ENCODE peak calls at places on chromosomes 4 and X, in five cellular contexts. C is CD8-positive, alpha-beta memory T cell; Z is IMR-90; O is breast epithelium; N is stomach. Y is an unnamed sample.
A peak's percentile ranks its signal among the peaks of the same experiment; 100 is the strongest.

GRCh38 chrX:70481871-70482270 is 37.2 kb downstream of the DLG3 start:
- DNase-seq in C (no peak), Z (no peak), O (no peak), N (no peak), Y (no peak)

GRCh38 chr4:139978692-139979091 is 175.3 kb downstream of the MAML3 start:
- DNase-seq in C (no peak), Z (no peak), O (no peak), N (no peak), Y (no peak)

GRCh38 chrX:38755319-38755718 is 45.9 kb upstream of the MID1IP1 start:
- DNase-seq in C (no peak), Z (no peak), O (no peak), N (no peak), Y (no peak)

GRCh38 chr4:176902710-176903323 is 110.1 kb upstream of the VEGFC start:
- DNase-seq in C (no peak), Z (peak; percentile 95), O (no peak), N (no peak), Y (no peak)

GRCh38 chrX:51281758-51282318 is 50.8 kb upstream of the NUDT10 start:
- DNase-seq in C (no peak), Z (no peak), O (no peak), N (no peak), Y (no peak)

GRCh38 chrX:14591976-14592375 is 62.6 kb downstream of the GLRA2 start:
- DNase-seq in C (no peak), Z (no peak), O (no peak), N (no peak), Y (no peak)

GRCh38 chr4:182823576-182823975 is 93.6 kb downstream of the DCTD start:
- DNase-seq in C (no peak), Z (no peak), O (no peak), N (no peak), Y (no peak)

GRCh38 chrX:103376118-103376978 is at the start of gene BEX3:
- DNase-seq in C (peak; percentile 15), Z (peak; percentile 59), O (peak; percentile 53), N (peak; percentile 66), Y (peak; percentile 29)

GRCh38 chrX:123732679-123733363 is at the start of gene THOC2:
- DNase-seq in C (peak; percentile 71), Z (peak; percentile 82), O (peak; percentile 77), N (peak; percentile 83), Y (no peak)

GRCh38 chr4:123621072-123621705 is 224.6 kb downstream of the SPRY1 start:
- DNase-seq in C (no peak), Z (no peak), O (no peak), N (no peak), Y (no peak)

GRCh38 chr4:77564231-77564630 is 41.4 kb upstream of the CXCL13 start:
- DNase-seq in C (no peak), Z (no peak), O (no peak), N (peak; percentile 80), Y (no peak)

GRCh38 chr4:184798504-184798903 is 27.3 kb downstream of the ACSL1 start:
- DNase-seq in C (no peak), Z (no peak), O (no peak), N (no peak), Y (no peak)

GRCh38 chr4:148300877-148301276 is 141.3 kb downstream of the NR3C2 start:
- DNase-seq in C (no peak), Z (no peak), O (no peak), N (no peak), Y (no peak)

GRCh38 chr4:48629458-48629857 is 139.4 kb downstream of the ZAR1 start:
- DNase-seq in C (no peak), Z (no peak), O (no peak), N (no peak), Y (no peak)

GRCh38 chr4:10112658-10113284 is 3.8 kb downstream of the WDR1 start:
- DNase-seq in C (no peak), Z (no peak), O (no peak), N (no peak), Y (no peak)

GRCh38 chrX:131895002-131895401 is 128.1 kb upstream of the STK26 start:
- DNase-seq in C (no peak), Z (peak; percentile 6), O (no peak), N (no peak), Y (no peak)

GRCh38 chr4:40626183-40626990 is 3.3 kb downstream of the RBM47 start:
- DNase-seq in C (no peak), Z (peak; percentile 29), O (no peak), N (no peak), Y (no peak)

GRCh38 chr4:25884040-25884788 is 21.4 kb upstream of the SEL1L3 start:
- DNase-seq in C (no peak), Z (peak; percentile 92), O (no peak), N (no peak), Y (no peak)

GRCh38 chrX:129115104-129115503 is 408.2 kb downstream of the SMARCA1 start:
- DNase-seq in C (no peak), Z (peak; percentile 8), O (no peak), N (no peak), Y (peak; percentile 31)

GRCh38 chr4:15754323-15754722 is 23.8 kb upstream of the CD38 start:
- DNase-seq in C (peak; percentile 44), Z (peak; percentile 77), O (no peak), N (no peak), Y (no peak)

GRCh38 chr4:165537028-165537648 is 158.3 kb downstream of the CPE start:
- DNase-seq in C (peak; percentile 5), Z (peak; percentile 39), O (no peak), N (no peak), Y (peak; percentile 22)

GRCh38 chr4:54316139-54316538 is 87.0 kb downstream of the PDGFRA start:
- DNase-seq in C (no peak), Z (no peak), O (no peak), N (no peak), Y (no peak)

GRCh38 chrX:118171354-118171753 is 54.7 kb upstream of the KLHL13 start:
- DNase-seq in C (no peak), Z (no peak), O (no peak), N (no peak), Y (no peak)

GRCh38 chrX:10001496-10001895 is 34.3 kb downstream of the CLDN34 start:
- DNase-seq in C (no peak), Z (no peak), O (no peak), N (no peak), Y (no peak)

GRCh38 chr4:143286733-143287570 is 49.7 kb upstream of the GAB1 start:
- DNase-seq in C (no peak), Z (peak; percentile 75), O (no peak), N (no peak), Y (no peak)

GRCh38 chr4:128871948-128872347 is 62.4 kb downstream of the JADE1 start:
- DNase-seq in C (no peak), Z (peak; percentile 99), O (no peak), N (no peak), Y (no peak)

GRCh38 chr4:37588150-37588549 is 98.0 kb downstream of the RELL1 start:
- DNase-seq in C (no peak), Z (no peak), O (no peak), N (no peak), Y (no peak)

GRCh38 chrX:40086569-40087335 is 11.0 kb downstream of the BCOR start:
- DNase-seq in C (no peak), Z (peak; percentile 77), O (no peak), N (no peak), Y (no peak)

GRCh38 chr4:42320822-42321388 is 76.4 kb upstream of the SHISA3 start:
- DNase-seq in C (no peak), Z (no peak), O (no peak), N (no peak), Y (no peak)

GRCh38 chr4:182885738-182886077 is 31.5 kb downstream of the DCTD start:
- DNase-seq in C (no peak), Z (peak; percentile 25), O (no peak), N (no peak), Y (no peak)

GRCh38 chr4:168540086-168540864 is 43.4 kb downstream of the PALLD start:
- DNase-seq in C (no peak), Z (peak; percentile 86), O (no peak), N (no peak), Y (no peak)
- H3K4me1 ChIP-seq in C (no peaks in the 10 kb centered on the region), Z (peaks cover 9% of the 10 kb centered on the region), O (no peaks in the 10 kb centered on the region), N (no peaks in the 10 kb centered on the region), Y (no peaks in the 10 kb centered on the region)

DNA sequence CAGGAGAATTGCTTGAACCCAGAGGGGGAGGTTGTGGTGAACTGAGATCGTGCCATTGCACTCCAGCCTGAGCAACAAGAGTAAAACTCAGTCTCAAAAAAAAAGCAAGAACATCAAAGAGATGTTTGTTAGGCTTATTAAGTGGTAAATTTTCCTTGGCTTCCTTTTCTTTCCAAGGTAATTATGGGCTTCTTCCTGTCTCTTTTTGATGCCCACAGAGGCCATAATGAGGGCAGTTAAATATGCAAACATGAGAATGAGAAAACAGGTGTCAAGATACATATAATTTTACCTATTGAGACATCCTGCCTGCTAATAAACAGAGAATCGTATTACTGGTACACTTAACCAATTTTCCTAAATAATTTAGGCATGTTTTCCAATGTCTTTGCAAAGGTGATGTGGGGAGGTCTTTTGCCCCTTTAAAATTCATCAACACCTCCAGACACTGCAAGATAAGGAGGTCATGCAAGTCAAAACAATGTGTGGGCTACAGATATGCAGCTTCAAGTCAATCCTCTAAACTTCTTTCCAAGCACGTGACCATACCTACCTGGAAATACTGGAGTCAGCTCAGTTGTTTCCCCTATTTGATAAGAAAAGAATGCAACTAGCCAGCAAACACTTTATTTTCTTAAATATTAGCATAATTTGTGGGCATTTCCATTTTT is 2.7 kb downstream of the SLC39A8 start:
- DNase-seq in C (no peak), Z (no peak), O (no peak), N (no peak), Y (no peak)
- H3K4me1 ChIP-seq in C (peaks cover 42% of the 10 kb centered on the region), Z (no peaks in the 10 kb centered on the region), O (no peaks in the 10 kb centered on the region), N (peaks cover 3% of the 10 kb centered on the region), Y (peaks cover 1% of the 10 kb centered on the region)

GRCh38 chrX:23883737-23884354 is 23.9 kb downstream of the APOO start:
- DNase-seq in C (no peak), Z (peak; percentile 85), O (no peak), N (no peak), Y (no peak)

GRCh38 chrX:23887918-23888317 is 19.8 kb downstream of the APOO start:
- DNase-seq in C (no peak), Z (no peak), O (no peak), N (no peak), Y (no peak)

GRCh38 chrX:23887448-23887847 is 20.3 kb downstream of the APOO start:
- DNase-seq in C (no peak), Z (no peak), O (no peak), N (peak; percentile 45), Y (no peak)

GRCh38 chrX:23884427-23885024 is 23.2 kb downstream of the APOO start:
- DNase-seq in C (no peak), Z (peak; percentile 50), O (no peak), N (no peak), Y (no peak)

GRCh38 chrX:23885803-23886202 is 21.9 kb downstream of the APOO start:
- DNase-seq in C (no peak), Z (no peak), O (no peak), N (no peak), Y (no peak)
- H3K4me1 ChIP-seq in C (no peaks in the 10 kb centered on the region), Z (peaks cover 8% of the 10 kb centered on the region), O (no peaks in the 10 kb centered on the region), N (no peaks in the 10 kb centered on the region), Y (peaks cover 1% of the 10 kb centered on the region)

DNA sequence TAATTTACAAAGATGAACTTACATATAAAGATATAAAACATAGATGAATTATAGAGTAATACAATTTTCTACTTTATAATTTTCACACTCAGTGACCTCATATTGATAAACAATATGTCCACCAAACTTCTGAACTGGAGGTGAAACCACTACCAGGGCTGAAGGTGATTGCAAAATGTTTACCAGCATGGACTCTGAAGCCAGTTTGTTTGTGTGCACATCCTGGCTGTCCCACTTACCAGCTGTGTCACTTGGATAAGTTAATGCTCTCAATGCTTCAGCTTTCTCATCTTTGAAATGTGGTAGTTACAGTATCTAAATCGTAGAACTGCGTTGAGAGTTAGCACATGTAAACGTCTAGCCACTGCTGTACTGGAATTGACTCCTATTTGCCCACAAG is 392.6 kb downstream of the HNRNPD start:
- DNase-seq in C (no peak), Z (no peak), O (no peak), N (no peak), Y (no peak)
- H3K4me1 ChIP-seq in C (no peaks in the 10 kb centered on the region), Z (no peaks in the 10 kb centered on the region), O (no peaks in the 10 kb centered on the region), N (no peaks in the 10 kb centered on the region), Y (no peaks in the 10 kb centered on the region)